ENCODE peak calls at places on chromosomes 5 and 9, in five cellular contexts. I, Q, U, X and E are unnamed samples.
A peak's percentile ranks its signal among the peaks of the same experiment; 100 is the strongest.

GRCh38 chr5:6820851-6821479 is 107.7 kb downstream of the TENT4A start:
- DNase-seq in U (no peak), Q (peak; percentile 82), I (no peak), X (peak; percentile 86), E (peak; percentile 61)

GRCh38 chr9:131422241-131422792 is 28.4 kb downstream of the PRRC2B start:
- DNase-seq in I (peak; percentile 12), U (no peak), X (no peak), Q (no peak), E (no peak)

GRCh38 chr9:34163439-34163838 is 15.4 kb upstream of the UBAP1 start:
- DNase-seq in I (peak; percentile 32), Q (no peak), U (no peak), X (no peak), E (no peak)

GRCh38 chr5:138981606-138982005 is 106.5 kb upstream of the LRRTM2 start:
- DNase-seq in Q (no peak), X (no peak), U (no peak), I (no peak), E (no peak)

GRCh38 chr5:65928341-65928752 is 2.0 kb downstream of the ERBIN start:
- DNase-seq in X (no peak), I (no peak), Q (no peak), U (peak; percentile 20), E (no peak)

GRCh38 chr5:969421-969839 is 39.2 kb upstream of the NKD2 start:
- DNase-seq in Q (no peak), X (no peak), I (peak; percentile 5), U (no peak), E (no peak)

GRCh38 chr9:135515083-135515511 is 6.1 kb upstream of the LCN1 start:
- DNase-seq in U (no peak), I (no peak), Q (no peak), X (no peak), E (no peak)

GRCh38 chr9:115838417-115838816 is 315.2 kb upstream of the PAPPA start:
- DNase-seq in X (no peak), Q (no peak), I (no peak), U (no peak), E (no peak)

GRCh38 chr5:133195250-133195649 is 143.4 kb downstream of the HSPA4 start:
- DNase-seq in U (no peak), Q (no peak), I (no peak), X (no peak), E (no peak)

DNA sequence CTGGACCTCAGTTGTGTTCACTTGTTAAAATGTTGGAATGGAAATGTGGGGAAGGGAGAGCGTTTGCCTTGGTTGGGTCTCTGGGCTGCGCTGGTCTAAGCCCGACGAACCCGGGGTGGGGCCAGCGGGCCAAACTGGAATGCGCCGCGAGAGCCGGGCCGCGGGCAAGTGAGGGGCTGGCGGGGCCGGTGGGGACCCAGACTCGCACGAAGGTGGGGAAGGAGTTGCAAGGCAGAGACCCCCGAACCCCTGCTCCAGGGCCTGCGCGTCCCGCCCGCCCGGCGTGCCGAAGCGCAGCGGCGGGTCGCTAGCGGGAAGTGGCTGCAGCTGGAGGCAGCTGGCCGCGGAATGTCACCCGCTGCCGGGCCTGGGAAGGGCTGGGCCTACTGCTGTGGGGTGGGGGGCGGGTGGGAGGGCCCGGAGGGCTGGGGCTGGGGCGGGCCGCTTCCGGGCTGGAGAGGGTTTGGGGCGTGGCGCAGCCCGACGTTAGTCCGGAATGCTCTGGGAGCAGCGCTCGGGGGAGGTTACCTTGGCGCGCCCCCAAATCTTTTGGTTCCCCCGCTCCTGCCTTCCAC is 84.8 kb downstream of the DAB2IP start:
- DNase-seq in X (peak; percentile 79), I (peak; percentile 25), Q (peak; percentile 86), U (peak; percentile 51), E (peak; percentile 54)
- H4K8ac ChIP-seq in X (no peak overlapping the region), I (peak overlapping the region; percentile 96), Q (no peak overlapping the region), U (peak overlapping the region; percentile 73), E (no peak overlapping the region)

DNA sequence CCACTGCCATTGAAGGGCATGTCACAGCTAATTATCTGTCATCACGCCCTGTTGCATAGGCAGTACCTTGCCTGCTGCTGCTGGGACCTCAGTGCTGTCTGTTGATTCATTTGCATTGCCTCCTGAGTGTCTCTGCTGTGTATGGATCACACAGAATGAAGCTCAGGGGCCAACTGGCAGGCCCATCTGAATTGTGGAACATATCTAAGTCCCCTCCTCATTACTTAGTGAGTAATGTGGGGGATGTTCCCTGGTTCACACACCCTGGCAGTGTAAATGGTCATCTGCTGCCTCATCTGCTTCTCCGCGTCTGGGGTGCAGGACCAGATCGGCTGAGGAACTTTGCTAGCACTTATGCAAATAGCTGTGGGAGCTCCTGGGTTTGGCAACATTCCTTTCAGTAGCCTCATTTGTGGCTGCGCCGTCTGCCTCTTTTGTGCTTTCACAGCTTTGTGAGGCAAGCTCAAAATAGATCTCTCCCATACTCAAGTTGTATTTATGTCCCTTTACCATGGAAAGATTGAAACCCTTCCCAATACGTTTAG is 25.4 kb downstream of the TYRP1 start:
- DNase-seq in Q (peak; percentile 93), X (peak; percentile 60), I (peak; percentile 44), U (peak; percentile 93), E (peak; percentile 59)
- H3K4me3 ChIP-seq in Q (no peak overlapping the region), X (peak overlapping the region; percentile 47), I (no peak overlapping the region), U (no peak overlapping the region), E (peak overlapping the region; percentile 74)

GRCh38 chr9:128882677-128883590 is 1.0 kb downstream of the LRRC8A start:
- DNase-seq in X (no peak), U (peak; percentile 32), I (no peak), Q (peak; percentile 68), E (no peak)
- H4K8ac ChIP-seq in X (peak overlapping the region; percentile 19), U (peak overlapping the region; percentile 83), I (peak overlapping the region; percentile 84), Q (no peak overlapping the region), E (no peak overlapping the region)

DNA sequence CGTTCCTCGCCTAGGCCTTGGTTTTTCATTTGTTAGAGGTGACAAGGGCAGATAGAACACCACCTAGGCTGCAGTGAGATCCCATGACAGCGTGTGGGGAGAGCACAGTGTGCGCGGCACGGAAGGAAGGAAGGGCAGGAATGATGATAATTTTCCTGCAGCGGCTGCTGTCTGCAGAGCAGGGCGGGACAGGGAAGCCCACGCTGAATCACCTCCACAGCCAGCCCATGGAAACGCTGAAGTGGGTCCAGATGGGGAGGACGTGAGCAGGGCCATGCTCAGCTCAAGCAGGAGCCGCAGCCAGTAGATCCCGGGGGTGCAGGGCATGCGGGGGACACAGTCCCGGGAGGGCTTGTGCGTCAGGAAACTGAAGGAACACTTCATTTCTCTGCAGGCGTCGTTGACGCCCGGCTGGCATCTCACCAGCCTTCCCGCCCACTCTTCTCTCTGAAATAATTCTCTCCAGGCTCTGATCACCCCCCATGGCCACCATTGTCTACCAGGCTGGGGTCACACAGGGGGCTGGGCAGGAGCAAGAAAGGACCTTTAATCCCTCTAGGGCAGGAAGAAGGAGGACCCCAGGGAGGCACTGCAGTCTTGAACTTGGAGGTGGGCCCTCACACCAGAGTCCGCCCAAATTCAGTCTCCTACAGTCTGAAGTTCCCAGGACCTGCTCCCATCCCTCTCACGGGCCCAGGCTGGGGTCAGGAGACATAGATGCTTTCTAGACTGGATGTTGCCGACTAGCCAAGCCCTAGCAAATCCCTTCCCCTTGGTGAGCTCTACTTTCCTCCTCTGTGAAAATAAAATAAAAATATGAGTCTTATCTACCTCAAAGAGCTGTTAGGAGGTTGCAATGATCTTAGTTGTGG is 20.9 kb upstream of the SYNPO start:
- DNase-seq in U (no peak), Q (no peak), X (no peak), I (peak; percentile 87), E (no peak)
- H3K4me3 ChIP-seq in U (no peak overlapping the region), Q (no peak overlapping the region), X (no peak overlapping the region), I (no peak overlapping the region), E (no peak overlapping the region)

DNA sequence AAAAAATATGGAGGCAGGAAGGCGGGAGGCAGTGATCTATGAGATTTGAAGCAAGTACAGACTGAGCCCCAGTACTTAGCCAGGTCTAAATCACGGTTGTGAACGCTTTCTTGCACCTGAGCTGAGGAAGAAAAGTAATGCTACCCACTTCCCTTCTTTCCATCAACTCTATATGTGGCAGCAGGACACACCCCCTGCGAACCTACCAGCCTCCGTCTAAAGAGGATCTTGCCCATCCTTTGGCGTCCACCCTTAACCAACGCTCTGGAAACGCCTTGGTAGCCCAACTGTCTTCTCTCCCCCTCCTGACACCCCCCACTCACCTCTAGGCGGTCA is 545 bp downstream of the HMGCS1 start:
- DNase-seq in U (no peak), Q (no peak), I (no peak), X (no peak), E (no peak)
- H4K8ac ChIP-seq in U (no peak overlapping the region), Q (no peak overlapping the region), I (peak overlapping the region; percentile 7), X (peak overlapping the region; percentile 93), E (no peak overlapping the region)